ENCODE peak calls at places on chromosomes 3 and 15, in nine cellular contexts. N is activated naive CD4-positive, alpha-beta T cell treated with anti-CD3 and anti-CD28 coated beads for 36 hours; C is LoVo; J is T-helper 2 cell; Y is activated CD8-positive, alpha-beta T cell treated with anti-CD3 and anti-CD28 coated beads for 36 hours; V is fibroblast of villous mesenchyme; K is AG09309; O is naive B cell; D is cardiac fibroblast. I is an unnamed sample.

GRCh38 chr3:183513046-183513706 is 42.3 kb downstream of the KLHL6 start:
- DNase-seq in N (peak), C (no peak), J (peak), Y (peak), V (no peak), K (no peak), O (peak), D (no peak), I (peak)

GRCh38 chr3:63914312-63914711 is 2.1 kb upstream of the SCAANT1 start:
- DNase-seq in N (no peak), C (peak), J (no peak), Y (no peak), V (peak), K (no peak), O (no peak), D (peak), I (no peak)

GRCh38 chr15:74783072-74783807 is 1.4 kb downstream of the CSK start:
- DNase-seq in N (peak), C (peak), J (no peak), Y (peak), V (peak), K (no peak), O (peak), D (peak), I (peak)

GRCh38 chr15:69068157-69068556 is 53.7 kb downstream of the NOX5 start:
- DNase-seq in N (no peak), C (no peak), J (no peak), Y (no peak), V (no peak), K (no peak), O (no peak), D (no peak), I (no peak)

GRCh38 chr3:123843668-123844067 is 40.5 kb downstream of the MYLK start:
- DNase-seq in N (no peak), C (no peak), J (no peak), Y (no peak), V (peak), K (peak), O (no peak), D (peak), I (no peak)

GRCh38 chr3:131260525-131260924 is 121.0 kb upstream of the NUDT16 start:
- DNase-seq in N (no peak), C (no peak), J (no peak), Y (no peak), V (no peak), K (no peak), O (no peak), D (peak), I (no peak)

GRCh38 chr3:42256135-42256819 is 9.7 kb downstream of the CCK start:
- DNase-seq in N (no peak), C (peak), J (no peak), Y (no peak), V (no peak), K (no peak), O (no peak), D (no peak), I (no peak)

GRCh38 chr3:69433938-69434263 is 48.0 kb upstream of the FRMD4B start:
- DNase-seq in N (peak), C (peak), J (no peak), Y (peak), V (peak), K (no peak), O (no peak), D (no peak), I (no peak)

GRCh38 chr3:111763968-111764367 is 95.1 kb upstream of the PHLDB2 start:
- DNase-seq in N (no peak), C (no peak), J (no peak), Y (no peak), V (peak), K (peak), O (no peak), D (peak), I (no peak)

GRCh38 chr3:32236377-32236776 is 2.1 kb upstream of the CMTM8 start:
- DNase-seq in N (no peak), C (no peak), J (no peak), Y (no peak), V (no peak), K (no peak), O (no peak), D (no peak), I (no peak)

I was measured in NAMALWA.